ENCODE peak calls at places on chromosomes 6 and 20, in four cellular contexts. One of them, this sample, is unnamed.

GRCh38 chr6:63394656-63395308 is 75.0 kb upstream of the LGSN start:
- DNase-seq in endodermal cell: no peak
- DNase-seq in body of pancreas: no peak
- DNase-seq in cardiac muscle cell: no peak
- DNase-seq in this sample: no peak

GRCh38 chr6:16576391-16577368 is 184.6 kb downstream of the ATXN1 start:
- DNase-seq in endodermal cell: no peak
- DNase-seq in body of pancreas: no peak
- DNase-seq in cardiac muscle cell: no peak
- DNase-seq in this sample: no peak

GRCh38 chr20:61426361-61426760 is 174.3 kb downstream of the CDH4 start:
- DNase-seq in endodermal cell: no peak
- DNase-seq in body of pancreas: no peak
- DNase-seq in cardiac muscle cell: no peak
- DNase-seq in this sample: no peak

GRCh38 chr6:73774311-73774766 is 78.3 kb downstream of the CD109 start:
- DNase-seq in endodermal cell: no peak
- DNase-seq in body of pancreas: no peak
- DNase-seq in cardiac muscle cell: peak
- DNase-seq in this sample: no peak

GRCh38 chr6:75344021-75344420 is 59.4 kb upstream of the TMEM30A start:
- DNase-seq in endodermal cell: no peak
- DNase-seq in body of pancreas: no peak
- DNase-seq in cardiac muscle cell: no peak
- DNase-seq in this sample: no peak

GRCh38 chr20:258963-259362 is 1.4 kb downstream of the DEFB132 start:
- DNase-seq in endodermal cell: no peak
- DNase-seq in body of pancreas: no peak
- DNase-seq in cardiac muscle cell: peak
- DNase-seq in this sample: no peak

GRCh38 chr6:110811187-110811586 is 4.1 kb downstream of the CDK19 start:
- DNase-seq in endodermal cell: no peak
- DNase-seq in body of pancreas: no peak
- DNase-seq in cardiac muscle cell: no peak
- DNase-seq in this sample: peak

GRCh38 chr20:17808357-17808756 is 108.6 kb downstream of the BANF2 start:
- DNase-seq in endodermal cell: no peak
- DNase-seq in body of pancreas: peak
- DNase-seq in cardiac muscle cell: peak
- DNase-seq in this sample: no peak

GRCh38 chr20:8155229-8155628 is 23.2 kb downstream of the PLCB1 start:
- DNase-seq in endodermal cell: no peak
- DNase-seq in body of pancreas: no peak
- DNase-seq in cardiac muscle cell: no peak
- DNase-seq in this sample: no peak

GRCh38 chr20:39954585-39954984 is 734.5 kb downstream of the MAFB start:
- DNase-seq in endodermal cell: no peak
- DNase-seq in body of pancreas: no peak
- DNase-seq in cardiac muscle cell: no peak
- DNase-seq in this sample: no peak

GRCh38 chr6:140817176-140817575 is 1315.5 kb upstream of the GJE1 start:
- DNase-seq in endodermal cell: no peak
- DNase-seq in body of pancreas: no peak
- DNase-seq in cardiac muscle cell: no peak
- DNase-seq in this sample: no peak

DNA sequence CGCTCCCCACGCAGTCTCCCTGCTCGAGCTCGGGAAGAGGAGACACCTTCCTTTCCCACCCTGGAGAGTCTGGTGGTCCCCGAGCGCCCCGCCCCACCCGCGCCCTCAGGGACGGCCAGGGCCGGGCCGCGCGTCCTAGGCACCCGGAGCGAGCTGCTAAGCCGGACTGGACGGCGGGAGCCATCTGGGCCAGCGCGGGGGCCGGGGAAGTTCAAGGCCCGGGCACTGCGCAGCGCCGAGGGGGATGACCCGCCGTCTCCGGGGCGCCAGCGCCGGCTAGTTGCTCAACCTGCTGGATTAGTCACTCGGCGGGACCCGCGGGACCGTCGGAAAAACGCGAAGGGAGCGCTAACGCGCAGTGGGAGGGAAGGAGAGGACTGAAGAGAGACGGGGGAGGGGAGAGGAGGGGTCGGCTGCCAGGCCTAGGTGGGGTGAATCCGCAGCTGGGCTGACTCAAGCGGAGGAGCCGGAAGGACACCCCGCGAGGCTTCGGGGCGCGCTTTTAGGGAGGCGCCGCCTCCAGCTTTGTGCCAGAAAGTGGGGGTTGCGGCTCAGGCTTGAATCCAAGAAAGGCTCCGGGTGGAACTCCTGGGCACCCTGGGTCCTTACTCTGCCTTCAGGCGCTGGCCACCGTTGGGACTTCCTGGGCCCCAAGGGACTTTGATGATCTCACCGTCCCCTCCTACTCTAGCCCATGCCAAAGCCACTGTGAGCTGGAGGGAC is 75.7 kb upstream of the FOXP4 start:
- DNase-seq in endodermal cell: peak
- DNase-seq in body of pancreas: peak
- DNase-seq in cardiac muscle cell: peak
- DNase-seq in this sample: no peak
- H3K4me3 ChIP-seq in endodermal cell: peak
- H3K4me3 ChIP-seq in body of pancreas: no peak
- H3K4me3 ChIP-seq in cardiac muscle cell: peak
- H3K4me3 ChIP-seq in this sample: no peak

DNA sequence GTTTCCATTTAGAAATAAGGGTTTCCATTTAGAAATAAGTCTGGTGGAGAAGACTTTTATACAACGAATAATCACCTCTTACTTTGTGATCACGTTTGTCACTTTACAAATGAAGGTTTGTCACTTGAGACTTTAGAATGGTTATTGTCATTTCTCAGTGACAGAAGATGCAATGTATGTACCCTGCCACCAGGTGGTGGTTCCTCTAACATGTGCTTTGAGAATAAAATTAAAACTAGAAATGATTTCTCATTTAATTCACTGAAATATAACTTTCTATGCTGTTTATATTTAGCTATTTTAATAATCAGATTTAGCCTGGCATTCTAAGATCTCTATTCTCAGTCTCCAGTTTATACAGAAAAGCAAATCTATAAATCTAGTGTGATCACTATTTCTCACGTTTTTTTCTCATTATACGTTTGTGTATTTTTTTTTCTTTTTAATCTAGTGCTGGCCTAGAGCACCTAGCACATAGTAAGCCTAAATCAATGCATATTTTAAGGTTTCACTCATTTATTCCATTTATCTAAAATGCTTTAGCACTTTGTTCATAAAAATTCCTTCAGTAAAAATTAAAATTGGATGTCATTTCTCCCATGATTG is 57.4 kb upstream of the TFAP2D start:
- DNase-seq in endodermal cell: peak
- DNase-seq in body of pancreas: no peak
- DNase-seq in cardiac muscle cell: no peak
- DNase-seq in this sample: no peak
- TF ChIP-seq CTCF in endodermal cell: peak
- TF ChIP-seq CTCF in body of pancreas: peak
- TF ChIP-seq CTCF in cardiac muscle cell: peak
- TF ChIP-seq CTCF in this sample: peak

GRCh38 chr6:88725111-88725711 is 238.2 kb downstream of the RNGTT start:
- DNase-seq in endodermal cell: peak
- DNase-seq in body of pancreas: no peak
- DNase-seq in cardiac muscle cell: peak
- DNase-seq in this sample: peak

GRCh38 chr6:88728756-88729155 is 234.7 kb downstream of the RNGTT start:
- DNase-seq in endodermal cell: peak
- DNase-seq in body of pancreas: no peak
- DNase-seq in cardiac muscle cell: no peak
- DNase-seq in this sample: no peak

GRCh38 chr6:88734544-88734943 is 228.9 kb downstream of the RNGTT start:
- DNase-seq in endodermal cell: no peak
- DNase-seq in body of pancreas: no peak
- DNase-seq in cardiac muscle cell: no peak
- DNase-seq in this sample: no peak

DNA sequence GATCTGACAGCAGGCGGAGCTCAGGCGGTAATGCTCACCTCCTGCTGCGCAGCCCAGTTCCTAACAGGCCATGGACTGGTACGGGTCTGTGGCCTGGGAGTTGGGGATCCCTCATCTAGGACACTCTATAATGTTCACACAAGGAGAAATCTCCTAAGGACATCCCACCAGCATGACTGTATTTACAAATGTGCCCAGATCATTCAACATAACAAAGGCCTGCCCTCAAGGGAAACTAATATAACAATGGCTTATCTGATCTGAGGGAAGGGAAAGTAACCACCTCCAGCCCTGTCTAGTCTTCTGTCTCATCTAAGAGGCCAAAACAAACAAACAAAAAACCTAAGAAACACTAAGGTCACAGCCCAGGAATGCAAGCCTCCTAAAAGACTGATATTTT is 232.8 kb downstream of the RNGTT start:
- DNase-seq in endodermal cell: peak
- DNase-seq in body of pancreas: no peak
- DNase-seq in cardiac muscle cell: peak
- DNase-seq in this sample: no peak
- H3K4me3 ChIP-seq in endodermal cell: peak
- H3K4me3 ChIP-seq in body of pancreas: no peak
- H3K4me3 ChIP-seq in cardiac muscle cell: no peak
- H3K4me3 ChIP-seq in this sample: no peak

DNA sequence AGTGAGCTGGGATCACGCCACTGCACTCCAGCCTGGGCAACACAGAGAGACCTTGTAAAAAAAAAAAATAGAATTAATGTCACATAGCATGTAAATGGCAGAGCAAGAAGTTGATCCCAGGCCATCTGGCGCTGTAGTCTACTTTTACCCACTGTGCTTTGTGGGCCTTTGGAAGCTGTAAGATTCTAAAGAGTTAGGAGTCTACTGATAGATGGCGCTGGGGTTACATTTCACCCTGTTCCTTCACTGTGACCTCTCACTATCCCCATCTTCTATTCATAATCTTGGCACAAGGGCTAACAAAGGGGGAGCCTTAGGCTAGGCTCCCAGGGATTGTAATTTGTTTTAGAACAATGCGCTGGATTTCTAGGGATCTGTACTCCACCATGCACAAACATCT is 24.4 kb downstream of the SIRPD start:
- DNase-seq in endodermal cell: peak
- DNase-seq in body of pancreas: no peak
- DNase-seq in cardiac muscle cell: no peak
- DNase-seq in this sample: no peak
- TF ChIP-seq CTCF in endodermal cell: peak
- TF ChIP-seq CTCF in body of pancreas: no peak
- TF ChIP-seq CTCF in cardiac muscle cell: no peak
- TF ChIP-seq CTCF in this sample: no peak

DNA sequence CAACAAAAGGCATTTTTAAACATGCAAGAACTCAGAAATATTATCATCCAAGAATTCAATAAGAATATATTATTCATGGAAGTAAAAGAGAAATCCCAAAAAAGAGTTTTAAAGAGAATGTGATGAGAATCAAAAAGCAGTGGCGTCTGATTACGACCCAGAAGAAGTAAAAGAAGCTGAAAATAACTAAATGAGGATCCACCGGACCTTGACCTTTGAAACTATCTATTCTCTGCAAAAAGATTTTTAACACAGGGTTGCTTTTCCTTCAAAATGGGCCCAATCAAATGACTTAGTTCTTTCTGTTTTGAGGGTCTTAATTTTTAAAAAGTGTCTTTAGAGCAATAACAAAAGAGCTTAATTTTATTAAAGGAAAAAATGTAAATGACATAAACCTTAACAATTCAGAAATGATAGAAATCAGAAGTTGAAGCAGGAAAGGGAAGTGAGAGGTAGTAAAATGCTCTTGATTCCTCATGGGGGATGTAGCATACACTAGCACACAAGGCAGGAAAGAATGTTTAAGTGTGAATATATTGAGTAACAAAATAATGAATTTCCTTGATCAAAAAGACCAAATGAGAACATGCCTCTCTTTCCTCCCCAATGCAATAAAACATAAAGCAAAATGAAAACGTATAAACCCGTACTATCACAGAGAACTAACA is 223.1 kb upstream of the PRDM1 start:
- DNase-seq in endodermal cell: no peak
- DNase-seq in body of pancreas: no peak
- DNase-seq in cardiac muscle cell: no peak
- DNase-seq in this sample: no peak
- H3K4me3 ChIP-seq in endodermal cell: no peak
- H3K4me3 ChIP-seq in body of pancreas: no peak
- H3K4me3 ChIP-seq in cardiac muscle cell: no peak
- H3K4me3 ChIP-seq in this sample: no peak

GRCh38 chr6:126422912-126423311 is 83.0 kb downstream of the CENPW start:
- DNase-seq in endodermal cell: no peak
- DNase-seq in body of pancreas: no peak
- DNase-seq in cardiac muscle cell: no peak
- DNase-seq in this sample: no peak
- TF ChIP-seq CTCF in endodermal cell: no peak
- TF ChIP-seq CTCF in body of pancreas: no peak
- TF ChIP-seq CTCF in cardiac muscle cell: no peak
- TF ChIP-seq CTCF in this sample: no peak

GRCh38 chr6:54074109-54074508 is 37.1 kb upstream of the MLIP start:
- DNase-seq in endodermal cell: no peak
- DNase-seq in body of pancreas: no peak
- DNase-seq in cardiac muscle cell: no peak
- DNase-seq in this sample: no peak

GRCh38 chr6:54072708-54073313 is 38.4 kb upstream of the MLIP start:
- DNase-seq in endodermal cell: peak
- DNase-seq in body of pancreas: no peak
- DNase-seq in cardiac muscle cell: no peak
- DNase-seq in this sample: no peak

GRCh38 chr6:54073487-54073886 is 37.8 kb upstream of the MLIP start:
- DNase-seq in endodermal cell: no peak
- DNase-seq in body of pancreas: no peak
- DNase-seq in cardiac muscle cell: no peak
- DNase-seq in this sample: no peak

GRCh38 chr6:54074591-54075195 is 36.5 kb upstream of the MLIP start:
- DNase-seq in endodermal cell: peak
- DNase-seq in body of pancreas: no peak
- DNase-seq in cardiac muscle cell: peak
- DNase-seq in this sample: no peak

GRCh38 chr6:54076159-54076789 is 35.0 kb upstream of the MLIP start:
- DNase-seq in endodermal cell: no peak
- DNase-seq in body of pancreas: no peak
- DNase-seq in cardiac muscle cell: no peak
- DNase-seq in this sample: no peak
- H3K4me3 ChIP-seq in endodermal cell: no peak
- H3K4me3 ChIP-seq in body of pancreas: no peak
- H3K4me3 ChIP-seq in cardiac muscle cell: no peak
- H3K4me3 ChIP-seq in this sample: no peak

GRCh38 chr20:4563534-4563933 is 158.2 kb upstream of the PRND start:
- DNase-seq in endodermal cell: peak
- DNase-seq in body of pancreas: no peak
- DNase-seq in cardiac muscle cell: peak
- DNase-seq in this sample: no peak
- TF ChIP-seq CTCF in endodermal cell: peak
- TF ChIP-seq CTCF in body of pancreas: no peak
- TF ChIP-seq CTCF in cardiac muscle cell: peak
- TF ChIP-seq CTCF in this sample: no peak

This sample was measured in GM12864.